ENCODE peak calls at places on chromosomes 7 and 10, in five cellular contexts. N is fibroblast of lung, C is vagina, D is stomach, Y is tibial nerve. F is an unnamed sample.

GRCh38 chr7:123961731-123962130 is 36.7 kb downstream of the SPAM1 start:
- DNase-seq in N (peak; percentile 14), C (no peak), D (no peak), Y (no peak), F (no peak)

GRCh38 chr7:31464601-31465000 is 49.3 kb upstream of the ITPRID1 start:
- DNase-seq in N (no peak), C (no peak), D (no peak), Y (no peak), F (no peak)

GRCh38 chr10:129958118-129958685 is 5.9 kb downstream of the EBF3 start:
- DNase-seq in N (no peak), C (no peak), D (no peak), Y (no peak), F (no peak)

GRCh38 chr7:156402255-156402654 is 238.3 kb upstream of the RNF32 start:
- DNase-seq in N (no peak), C (no peak), D (no peak), Y (no peak), F (no peak)

GRCh38 chr10:125799446-125799845 is 23.6 kb downstream of the UROS start:
- DNase-seq in N (no peak), C (no peak), D (no peak), Y (no peak), F (no peak)

GRCh38 chr7:12647364-12648219 is 39.8 kb upstream of the ARL4A start:
- DNase-seq in N (peak; percentile 86), C (no peak), D (peak; percentile 64), Y (no peak), F (no peak)

GRCh38 chr7:39580150-39580874 is 14.1 kb downstream of the YAE1 start:
- DNase-seq in N (peak; percentile 90), C (no peak), D (peak; percentile 83), Y (peak; percentile 74), F (peak; percentile 21)

GRCh38 chr7:111820621-111821020 is 258.3 kb upstream of the IMMP2L start:
- DNase-seq in N (no peak), C (no peak), D (no peak), Y (no peak), F (no peak)

GRCh38 chr10:5594271-5595036 is 69.7 kb downstream of the CALML3 start:
- DNase-seq in N (peak; percentile 76), C (no peak), D (no peak), Y (no peak), F (no peak)

GRCh38 chr7:33654641-33655040 is 250.7 kb upstream of the BMPER start:
- DNase-seq in N (no peak), C (no peak), D (no peak), Y (no peak), F (no peak)

GRCh38 chr10:24350111-24350921 is 141.4 kb downstream of the KIAA1217 start:
- DNase-seq in N (peak; percentile 92), C (no peak), D (no peak), Y (no peak), F (no peak)

GRCh38 chr10:3926675-3927525 is 141.9 kb upstream of the KLF6 start:
- DNase-seq in N (peak; percentile 69), C (peak; percentile 67), D (no peak), Y (no peak), F (no peak)

GRCh38 chr10:66180651-66181318 is 745.1 kb upstream of the LRRTM3 start:
- DNase-seq in N (peak; percentile 44), C (no peak), D (no peak), Y (peak; percentile 54), F (peak; percentile 26)

GRCh38 chr10:73857446-73857845 is 16.9 kb downstream of the CAMK2G start:
- DNase-seq in N (peak; percentile 80), C (no peak), D (no peak), Y (no peak), F (no peak)

GRCh38 chr10:133608855-133609254 is 17.7 kb downstream of the FRG2B start:
- DNase-seq in N (peak; percentile 2), C (no peak), D (no peak), Y (no peak), F (no peak)

GRCh38 chr7:87474046-87474445 is 1.4 kb downstream of the ABCB4 start:
- DNase-seq in N (peak; percentile 5), C (no peak), D (no peak), Y (no peak), F (no peak)

GRCh38 chr7:107563072-107563760 is 504 bp downstream of the COG5 start:
- DNase-seq in N (no peak), C (peak; percentile 92), D (peak; percentile 62), Y (peak; percentile 33), F (no peak)

GRCh38 chr10:79056736-79057391 is 11.9 kb upstream of the ZMIZ1 start:
- DNase-seq in N (no peak), C (no peak), D (no peak), Y (no peak), F (no peak)

GRCh38 chr7:20653636-20654035 is 38.2 kb downstream of the ABCB5 start:
- DNase-seq in N (no peak), C (no peak), D (no peak), Y (no peak), F (no peak)
- H3K27ac ChIP-seq in N (no peak overlapping the region), C (no peak overlapping the region), D (no peak overlapping the region), Y (no peak overlapping the region), F (no peak overlapping the region)

DNA sequence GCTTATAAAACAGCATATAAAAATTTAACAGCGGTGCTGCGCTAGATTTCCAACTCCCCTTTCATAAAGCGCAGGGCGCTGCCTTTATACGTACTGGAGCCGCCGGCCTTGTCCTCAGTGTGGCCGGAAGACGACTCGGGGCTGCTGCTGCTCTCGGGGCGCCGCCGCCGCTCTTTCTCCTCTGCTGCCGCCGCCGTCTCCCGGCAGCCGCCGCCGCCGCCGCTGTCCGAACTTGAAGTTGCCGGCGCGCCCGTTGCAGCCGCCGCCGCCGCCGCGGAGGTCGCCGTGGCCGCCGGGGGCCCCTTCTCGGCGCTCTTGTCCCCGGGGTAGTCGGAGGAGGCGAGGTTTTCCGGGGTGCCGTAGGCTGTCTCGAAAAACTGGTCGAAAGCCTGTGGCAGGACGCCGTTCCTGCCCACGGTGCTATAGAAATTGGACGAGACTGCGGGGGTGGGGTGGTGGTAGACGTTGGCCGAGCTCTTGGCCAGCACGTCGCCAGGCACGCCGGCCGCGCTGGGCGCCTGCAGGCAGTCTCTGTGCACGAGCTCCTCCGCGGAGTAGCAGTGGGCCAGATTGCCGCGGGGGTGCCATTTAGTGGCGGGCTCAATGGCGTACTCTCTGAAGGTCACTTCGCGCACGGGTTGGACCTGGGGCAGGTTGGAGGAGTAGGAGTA is 555 bp downstream of the HOXA11 start:
- DNase-seq in N (peak; percentile 15), C (no peak), D (peak; percentile 34), Y (no peak), F (no peak)
- H3K27ac ChIP-seq in N (no peak overlapping the region), C (peak overlapping the region; percentile 99), D (no peak overlapping the region), Y (peak overlapping the region; percentile 73), F (no peak overlapping the region)

DNA sequence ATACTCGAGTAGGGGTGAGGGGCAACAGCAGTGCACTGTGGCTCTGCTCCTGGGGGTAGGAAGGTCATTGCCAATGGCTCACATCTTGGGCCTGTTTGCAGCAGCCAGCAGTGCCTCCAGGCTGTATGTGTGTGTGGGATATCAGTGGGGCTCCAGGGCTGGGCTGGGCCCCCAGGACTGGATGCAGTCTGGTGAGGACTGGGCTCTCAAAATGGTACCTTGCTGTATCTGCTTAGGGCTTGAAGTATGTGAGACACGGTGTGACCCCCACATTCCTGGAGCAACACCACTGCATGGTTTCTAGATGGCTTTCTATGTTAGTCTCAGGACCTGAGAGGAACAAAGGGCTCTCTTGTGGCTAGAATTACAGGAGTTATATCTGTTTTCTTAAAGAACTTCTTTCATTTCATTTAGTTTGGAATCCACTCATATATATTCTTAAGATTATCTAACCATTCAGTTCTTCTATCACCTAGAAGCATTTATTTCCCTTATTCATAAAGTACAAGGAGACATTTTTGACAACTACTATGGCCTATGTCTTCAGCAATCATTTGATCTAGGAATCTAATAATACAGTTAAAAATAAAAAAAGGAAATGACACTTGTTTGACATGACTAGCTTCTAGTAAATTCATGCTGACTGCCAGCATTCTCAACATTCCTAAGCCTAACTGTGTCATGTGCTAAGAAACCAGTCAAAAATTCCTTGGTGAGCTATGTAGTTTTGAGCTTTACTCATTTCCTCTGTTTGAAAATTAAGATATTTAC is 443.2 kb upstream of the SEMA3A start:
- DNase-seq in N (peak; percentile 96), C (no peak), D (no peak), Y (no peak), F (no peak)
- H3K27ac ChIP-seq in N (peak overlapping the region; percentile 86), C (no peak overlapping the region), D (no peak overlapping the region), Y (no peak overlapping the region), F (no peak overlapping the region)

DNA sequence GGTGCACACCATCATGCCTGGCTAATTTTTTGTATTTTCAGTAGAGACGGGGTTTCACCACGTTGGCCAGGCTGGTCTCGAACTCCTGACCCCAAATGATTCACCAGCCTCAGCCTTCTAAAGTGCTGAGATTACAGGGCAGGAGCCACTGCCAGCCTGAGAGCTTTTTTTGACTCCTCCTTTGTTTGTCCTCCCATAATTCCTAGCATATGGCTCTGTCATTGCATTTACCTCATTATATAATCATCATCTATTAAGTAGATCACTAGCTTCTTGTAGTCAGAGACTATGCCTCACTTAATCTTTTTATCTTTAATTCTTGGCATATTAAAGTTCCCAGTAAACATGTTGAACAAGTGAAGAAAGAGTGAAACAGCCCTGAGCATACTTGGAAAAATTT is 82.1 kb downstream of the CPEB3 start:
- DNase-seq in N (peak; percentile 44), C (no peak), D (no peak), Y (no peak), F (no peak)
- H3K27ac ChIP-seq in N (no peak overlapping the region), C (no peak overlapping the region), D (no peak overlapping the region), Y (no peak overlapping the region), F (no peak overlapping the region)

GRCh38 chr7:27174077-27175004 is at the start of gene HOXA10:
- DNase-seq in N (no peak), C (no peak), D (peak; percentile 22), Y (no peak), F (no peak)
- H3K27ac ChIP-seq in N (no peak within 1 kb of the TSS), C (peak within 1 kb of the TSS; percentile 99), D (no peak within 1 kb of the TSS), Y (peak within 1 kb of the TSS; percentile 80), F (no peak within 1 kb of the TSS)

GRCh38 chr7:50456371-50457123 is 6.4 kb upstream of the FIGNL1 start:
- DNase-seq in N (no peak), C (no peak), D (no peak), Y (no peak), F (no peak)
- H3K27ac ChIP-seq in N (no peak overlapping the region), C (no peak overlapping the region), D (no peak overlapping the region), Y (no peak overlapping the region), F (no peak overlapping the region)

GRCh38 chr7:147803625-147804024 is 786.9 kb upstream of the C7orf33 start:
- DNase-seq in N (no peak), C (no peak), D (no peak), Y (no peak), F (no peak)

GRCh38 chr7:147804032-147804431 is 786.5 kb upstream of the C7orf33 start:
- DNase-seq in N (no peak), C (no peak), D (no peak), Y (no peak), F (no peak)

GRCh38 chr7:147805996-147806576 is 784.5 kb upstream of the C7orf33 start:
- DNase-seq in N (no peak), C (no peak), D (no peak), Y (no peak), F (no peak)

DNA sequence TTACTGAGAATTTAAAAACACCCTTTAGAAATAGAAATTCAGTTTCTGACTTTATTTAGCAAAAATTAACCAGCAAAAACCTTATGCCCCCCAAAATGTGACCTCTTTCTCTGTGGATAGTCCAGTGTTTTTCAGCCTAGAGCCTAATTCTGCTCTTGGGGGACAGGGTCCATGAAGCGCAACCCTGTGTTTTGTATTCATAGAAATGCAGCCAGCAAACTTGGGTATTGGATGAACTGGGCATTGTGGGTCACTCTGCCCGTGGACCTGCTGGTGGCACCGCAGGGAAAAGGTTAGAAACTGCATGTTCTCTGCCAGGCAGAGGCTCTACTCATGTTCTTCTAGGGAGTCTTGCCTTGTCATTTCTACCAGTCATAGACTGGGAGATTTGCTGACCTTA is 787.4 kb upstream of the C7orf33 start:
- DNase-seq in N (no peak), C (no peak), D (no peak), Y (no peak), F (no peak)
- H3K27ac ChIP-seq in N (no peak overlapping the region), C (no peak overlapping the region), D (no peak overlapping the region), Y (no peak overlapping the region), F (no peak overlapping the region)